ENCODE peak calls at places on chromosomes 6 and 20, in four cellular contexts. Y, P, A and W are unnamed samples.

GRCh38 chr6:57137392-57137791 is 34.7 kb upstream of the BAG2 start:
- DNase-seq in A (no peak), P (no peak), Y (no peak), W (no peak)

GRCh38 chr20:9147553-9148024 is 78.7 kb downstream of the PLCB4 start:
- DNase-seq in A (no peak), Y (no peak), P (no peak), W (no peak)

GRCh38 chr6:141153563-141153962 is 979.2 kb upstream of the GJE1 start:
- DNase-seq in A (no peak), P (no peak), Y (peak), W (peak)

GRCh38 chr6:44730771-44731391 is 343.4 kb downstream of the CDC5L start:
- DNase-seq in P (no peak), A (no peak), Y (no peak), W (no peak)

GRCh38 chr20:34708621-34709043 is 4.5 kb downstream of the TP53INP2 start:
- DNase-seq in P (peak), A (no peak), Y (peak), W (peak)

GRCh38 chr20:2691127-2691526 is 1.5 kb upstream of the EBF4 start:
- DNase-seq in Y (no peak), A (no peak), P (no peak), W (no peak)

GRCh38 chr20:41086402-41087324 is 50.7 kb upstream of the PLCG1 start:
- DNase-seq in Y (no peak), P (no peak), A (no peak), W (no peak)

GRCh38 chr6:154615483-154616025 is 105.1 kb upstream of the CNKSR3 start:
- DNase-seq in P (no peak), Y (no peak), A (no peak), W (no peak)

GRCh38 chr6:160430203-160430602 is 82.0 kb downstream of the SLC22A3 start:
- DNase-seq in Y (no peak), A (no peak), P (no peak), W (no peak)

GRCh38 chr6:104591573-104592334 is 268.0 kb downstream of the HACE1 start:
- DNase-seq in Y (no peak), A (no peak), P (no peak), W (no peak)

GRCh38 chr6:25089442-25089841 is 153.7 kb upstream of the RIPOR2 start:
- DNase-seq in Y (no peak), P (no peak), A (no peak), W (no peak)

GRCh38 chr6:116118608-116119007 is 7.3 kb downstream of the COL10A1 start:
- DNase-seq in P (no peak), Y (no peak), A (no peak), W (no peak)

GRCh38 chr6:98039876-98040605 is 757.0 kb upstream of the MMS22L start:
- DNase-seq in P (no peak), Y (no peak), A (no peak), W (no peak)

GRCh38 chr20:47320990-47321805 is 35.3 kb downstream of the ZMYND8 start:
- DNase-seq in Y (no peak), P (no peak), A (no peak), W (no peak)

GRCh38 chr6:145848555-145848954 is 34.0 kb upstream of the FBXO30 start:
- DNase-seq in A (peak), P (no peak), Y (no peak), W (no peak)

GRCh38 chr6:5012531-5012930 is 8.7 kb upstream of the RPP40 start:
- DNase-seq in P (no peak), A (no peak), Y (no peak), W (peak)